ENCODE peak calls at places on chromosome 18, in six cellular contexts. One of them, this sample, is unnamed.
A peak's percentile ranks its signal among the peaks of the same experiment; 100 is the strongest.

GRCh38 chr18:28040216-28040615 is 136.7 kb downstream of the CDH2 start:
- DNase-seq in T-cell: no peak
- DNase-seq in mesenteric fat pad: no peak
- DNase-seq in right atrium auricular region: no peak
- DNase-seq in endodermal cell: no peak
- DNase-seq in MCF 10A: no peak
- DNase-seq in this sample: no peak

GRCh38 chr18:48310999-48311398 is 98.2 kb downstream of the ZBTB7C start:
- DNase-seq in T-cell: no peak
- DNase-seq in right atrium auricular region: no peak
- DNase-seq in MCF 10A: no peak
- DNase-seq in endodermal cell: no peak
- DNase-seq in mesenteric fat pad: peak; percentile 79
- DNase-seq in this sample: no peak

GRCh38 chr18:267688-268552 is at the start of gene THOC1:
- DNase-seq in endodermal cell: peak; percentile 97
- DNase-seq in T-cell: peak; percentile 92
- DNase-seq in right atrium auricular region: peak; percentile 92
- DNase-seq in mesenteric fat pad: peak; percentile 98
- DNase-seq in MCF 10A: peak; percentile 90
- DNase-seq in this sample: peak; percentile 95

GRCh38 chr18:75179819-75180600 is 28.9 kb downstream of the PTGR3 start:
- DNase-seq in T-cell: no peak
- DNase-seq in MCF 10A: no peak
- DNase-seq in endodermal cell: no peak
- DNase-seq in mesenteric fat pad: no peak
- DNase-seq in right atrium auricular region: no peak
- DNase-seq in this sample: no peak

GRCh38 chr18:52670903-52671302 is 330.9 kb downstream of the DCC start:
- DNase-seq in endodermal cell: no peak
- DNase-seq in right atrium auricular region: no peak
- DNase-seq in mesenteric fat pad: no peak
- DNase-seq in MCF 10A: peak; percentile 7
- DNase-seq in T-cell: no peak
- DNase-seq in this sample: no peak

GRCh38 chr18:50748243-50749229 is 71.3 kb downstream of the MRO start:
- DNase-seq in endodermal cell: peak; percentile 91
- DNase-seq in MCF 10A: peak; percentile 1
- DNase-seq in right atrium auricular region: peak; percentile 47
- DNase-seq in T-cell: no peak
- DNase-seq in mesenteric fat pad: no peak
- DNase-seq in this sample: no peak

GRCh38 chr18:21241224-21242131 is 554 bp upstream of the GREB1L start:
- DNase-seq in endodermal cell: peak; percentile 69
- DNase-seq in right atrium auricular region: no peak
- DNase-seq in T-cell: no peak
- DNase-seq in mesenteric fat pad: no peak
- DNase-seq in MCF 10A: no peak
- DNase-seq in this sample: peak; percentile 10

GRCh38 chr18:49778826-49779465 is 34.4 kb downstream of the ACAA2 start:
- DNase-seq in mesenteric fat pad: no peak
- DNase-seq in right atrium auricular region: no peak
- DNase-seq in MCF 10A: peak; percentile 67
- DNase-seq in T-cell: no peak
- DNase-seq in endodermal cell: peak; percentile 68
- DNase-seq in this sample: no peak

GRCh38 chr18:46481847-46482245 is 175.2 kb downstream of the LOXHD1 start:
- DNase-seq in mesenteric fat pad: no peak
- DNase-seq in MCF 10A: peak; percentile 42
- DNase-seq in T-cell: no peak
- DNase-seq in right atrium auricular region: no peak
- DNase-seq in endodermal cell: peak; percentile 35
- DNase-seq in this sample: no peak

GRCh38 chr18:42474577-42474976 is 519.5 kb downstream of the PIK3C3 start:
- DNase-seq in MCF 10A: no peak
- DNase-seq in right atrium auricular region: no peak
- DNase-seq in endodermal cell: no peak
- DNase-seq in mesenteric fat pad: no peak
- DNase-seq in T-cell: no peak
- DNase-seq in this sample: no peak

GRCh38 chr18:55500316-55501086 is 87.5 kb downstream of the TCF4 start:
- DNase-seq in mesenteric fat pad: no peak
- DNase-seq in T-cell: no peak
- DNase-seq in right atrium auricular region: no peak
- DNase-seq in endodermal cell: no peak
- DNase-seq in MCF 10A: peak; percentile 43
- DNase-seq in this sample: no peak

GRCh38 chr18:73807551-73808192 is 340.0 kb downstream of the FBXO15 start:
- DNase-seq in MCF 10A: no peak
- DNase-seq in T-cell: no peak
- DNase-seq in right atrium auricular region: no peak
- DNase-seq in mesenteric fat pad: no peak
- DNase-seq in endodermal cell: no peak
- DNase-seq in this sample: no peak

GRCh38 chr18:29849145-29849544 is 1193.4 kb downstream of the DSC3 start:
- DNase-seq in MCF 10A: peak; percentile 84
- DNase-seq in T-cell: no peak
- DNase-seq in endodermal cell: no peak
- DNase-seq in mesenteric fat pad: peak; percentile 47
- DNase-seq in right atrium auricular region: no peak
- DNase-seq in this sample: no peak

GRCh38 chr18:44098551-44099098 is 582.1 kb upstream of the SETBP1 start:
- DNase-seq in endodermal cell: peak; percentile 85
- DNase-seq in T-cell: no peak
- DNase-seq in MCF 10A: peak; percentile 49
- DNase-seq in mesenteric fat pad: no peak
- DNase-seq in right atrium auricular region: no peak
- DNase-seq in this sample: peak; percentile 12

GRCh38 chr18:62354171-62354570 is 29.1 kb downstream of the TNFRSF11A start:
- DNase-seq in MCF 10A: no peak
- DNase-seq in right atrium auricular region: no peak
- DNase-seq in mesenteric fat pad: no peak
- DNase-seq in endodermal cell: no peak
- DNase-seq in T-cell: no peak
- DNase-seq in this sample: no peak

GRCh38 chr18:37253424-37254255 is 312.0 kb downstream of the CELF4 start:
- DNase-seq in endodermal cell: peak; percentile 88
- DNase-seq in right atrium auricular region: no peak
- DNase-seq in T-cell: no peak
- DNase-seq in MCF 10A: no peak
- DNase-seq in mesenteric fat pad: no peak
- DNase-seq in this sample: no peak

GRCh38 chr18:23902396-23902795 is 112.2 kb upstream of the TTC39C start:
- DNase-seq in right atrium auricular region: no peak
- DNase-seq in T-cell: no peak
- DNase-seq in mesenteric fat pad: no peak
- DNase-seq in endodermal cell: no peak
- DNase-seq in MCF 10A: no peak
- DNase-seq in this sample: no peak

GRCh38 chr18:3441290-3441689 is 8.7 kb upstream of the TGIF1 start:
- DNase-seq in endodermal cell: no peak
- DNase-seq in T-cell: no peak
- DNase-seq in right atrium auricular region: no peak
- DNase-seq in mesenteric fat pad: no peak
- DNase-seq in MCF 10A: peak; percentile 47
- DNase-seq in this sample: peak; percentile 18

GRCh38 chr18:75360206-75360605 is 67.3 kb downstream of the SMIM21 start:
- DNase-seq in mesenteric fat pad: no peak
- DNase-seq in T-cell: no peak
- DNase-seq in right atrium auricular region: no peak
- DNase-seq in endodermal cell: no peak
- DNase-seq in MCF 10A: no peak
- DNase-seq in this sample: no peak

GRCh38 chr18:70453058-70453775 is 164.4 kb downstream of the SOCS6 start:
- DNase-seq in mesenteric fat pad: no peak
- DNase-seq in MCF 10A: no peak
- DNase-seq in T-cell: no peak
- DNase-seq in endodermal cell: no peak
- DNase-seq in right atrium auricular region: no peak
- DNase-seq in this sample: no peak

GRCh38 chr18:75378674-75379315 is 48.7 kb downstream of the SMIM21 start:
- DNase-seq in mesenteric fat pad: no peak
- DNase-seq in MCF 10A: no peak
- DNase-seq in right atrium auricular region: peak; percentile 11
- DNase-seq in endodermal cell: no peak
- DNase-seq in T-cell: no peak
- DNase-seq in this sample: no peak

GRCh38 chr18:74316257-74317180 is 880 bp downstream of the C18orf63 start:
- DNase-seq in MCF 10A: peak; percentile 64
- DNase-seq in T-cell: no peak
- DNase-seq in mesenteric fat pad: no peak
- DNase-seq in endodermal cell: no peak
- DNase-seq in right atrium auricular region: no peak
- DNase-seq in this sample: no peak

GRCh38 chr18:80143876-80144275 is 34.8 kb downstream of the ADNP2 start:
- DNase-seq in T-cell: no peak
- DNase-seq in MCF 10A: no peak
- DNase-seq in mesenteric fat pad: no peak
- DNase-seq in right atrium auricular region: no peak
- DNase-seq in endodermal cell: no peak
- DNase-seq in this sample: no peak

GRCh38 chr18:40685241-40685640 is 1269.8 kb upstream of the PIK3C3 start:
- DNase-seq in mesenteric fat pad: no peak
- DNase-seq in MCF 10A: no peak
- DNase-seq in endodermal cell: no peak
- DNase-seq in right atrium auricular region: no peak
- DNase-seq in T-cell: no peak
- DNase-seq in this sample: no peak